ENCODE peak calls at places on chromosomes 11 and 22, in four cellular contexts. One of them, this sample, is unnamed.

GRCh38 chr11:64911689-64912088 is 5.3 kb downstream of the ATG2A start:
- DNase-seq in fibroblast of pulmonary artery: no peak
- DNase-seq in fibroblast of lung: no peak
- DNase-seq in cardiac muscle cell: no peak
- DNase-seq in this sample: no peak

GRCh38 chr11:64665381-64665780 is 57.6 kb downstream of the NRXN2 start:
- DNase-seq in fibroblast of pulmonary artery: no peak
- DNase-seq in fibroblast of lung: no peak
- DNase-seq in cardiac muscle cell: no peak
- DNase-seq in this sample: no peak

GRCh38 chr11:132941024-132941646 is 591.2 kb downstream of the OPCML start:
- DNase-seq in fibroblast of pulmonary artery: peak; percentile 42
- DNase-seq in cardiac muscle cell: peak; percentile 55
- DNase-seq in fibroblast of lung: peak; percentile 62
- DNase-seq in this sample: no peak

GRCh38 chr11:15967966-15968365 is 388.4 kb downstream of the SOX6 start:
- DNase-seq in fibroblast of pulmonary artery: peak; percentile 94
- DNase-seq in cardiac muscle cell: no peak
- DNase-seq in fibroblast of lung: peak; percentile 91
- DNase-seq in this sample: no peak

GRCh38 chr11:69472766-69473519 is 8.5 kb upstream of the LINC01488 start:
- DNase-seq in fibroblast of lung: no peak
- DNase-seq in fibroblast of pulmonary artery: no peak
- DNase-seq in cardiac muscle cell: no peak
- DNase-seq in this sample: no peak

GRCh38 chr22:49792107-49792506 is 35.6 kb downstream of the BRD1 start:
- DNase-seq in fibroblast of lung: no peak
- DNase-seq in fibroblast of pulmonary artery: no peak
- DNase-seq in cardiac muscle cell: no peak
- DNase-seq in this sample: no peak

GRCh38 chr22:45082795-45083194 is 73.0 kb upstream of the PHF21B start:
- DNase-seq in fibroblast of lung: no peak
- DNase-seq in fibroblast of pulmonary artery: no peak
- DNase-seq in cardiac muscle cell: no peak
- DNase-seq in this sample: no peak

GRCh38 chr11:2675540-2675939 is 24.3 kb downstream of the KCNQ1OT1 start:
- DNase-seq in cardiac muscle cell: peak; percentile 66
- DNase-seq in fibroblast of lung: no peak
- DNase-seq in fibroblast of pulmonary artery: no peak
- DNase-seq in this sample: no peak

GRCh38 chr11:10304495-10305261 is at the start of gene ADM:
- DNase-seq in cardiac muscle cell: peak; percentile 89
- DNase-seq in fibroblast of pulmonary artery: peak; percentile 94
- DNase-seq in fibroblast of lung: peak; percentile 96
- DNase-seq in this sample: peak; percentile 75

GRCh38 chr11:119295178-119295577 is 21.8 kb downstream of the MCAM start:
- DNase-seq in cardiac muscle cell: no peak
- DNase-seq in fibroblast of pulmonary artery: peak; percentile 29
- DNase-seq in fibroblast of lung: peak; percentile 15
- DNase-seq in this sample: no peak

GRCh38 chr11:93537022-93537421 is 6.2 kb downstream of the SMCO4 start:
- DNase-seq in fibroblast of lung: no peak
- DNase-seq in fibroblast of pulmonary artery: no peak
- DNase-seq in cardiac muscle cell: no peak
- DNase-seq in this sample: no peak

GRCh38 chr11:126175261-126175885 is 36.1 kb downstream of the RPUSD4 start:
- DNase-seq in fibroblast of pulmonary artery: peak; percentile 30
- DNase-seq in cardiac muscle cell: no peak
- DNase-seq in fibroblast of lung: no peak
- DNase-seq in this sample: no peak

GRCh38 chr11:124586247-124586860 is 16.6 kb downstream of the OR8A1 start:
- DNase-seq in fibroblast of pulmonary artery: peak; percentile 80
- DNase-seq in cardiac muscle cell: peak; percentile 67
- DNase-seq in fibroblast of lung: peak; percentile 72
- DNase-seq in this sample: peak; percentile 62

GRCh38 chr11:111445586-111445985 is 66.5 kb upstream of the POU2AF1 start:
- DNase-seq in fibroblast of lung: no peak
- DNase-seq in cardiac muscle cell: no peak
- DNase-seq in fibroblast of pulmonary artery: peak; percentile 6
- DNase-seq in this sample: no peak

GRCh38 chr11:103464420-103464819 is 355.2 kb downstream of the DYNC2H1 start:
- DNase-seq in fibroblast of pulmonary artery: no peak
- DNase-seq in cardiac muscle cell: no peak
- DNase-seq in fibroblast of lung: no peak
- DNase-seq in this sample: no peak

GRCh38 chr11:75499423-75500305 is 26.1 kb downstream of the GDPD5 start:
- DNase-seq in fibroblast of lung: peak; percentile 93
- DNase-seq in fibroblast of pulmonary artery: peak; percentile 92
- DNase-seq in cardiac muscle cell: no peak
- DNase-seq in this sample: no peak

GRCh38 chr11:31421840-31422239 is 52.2 kb downstream of the DNAJC24 start:
- DNase-seq in fibroblast of lung: no peak
- DNase-seq in cardiac muscle cell: no peak
- DNase-seq in fibroblast of pulmonary artery: no peak
- DNase-seq in this sample: no peak

GRCh38 chr11:102546923-102547471 is 16.4 kb upstream of the MMP7 start:
- DNase-seq in fibroblast of lung: no peak
- DNase-seq in cardiac muscle cell: no peak
- DNase-seq in fibroblast of pulmonary artery: no peak
- DNase-seq in this sample: no peak

GRCh38 chr22:36933629-36934028 is 20.2 kb downstream of the CSF2RB start:
- DNase-seq in fibroblast of lung: no peak
- DNase-seq in fibroblast of pulmonary artery: no peak
- DNase-seq in cardiac muscle cell: no peak
- DNase-seq in this sample: no peak

GRCh38 chr11:43576834-43577521 is 103.6 kb upstream of the HSD17B12 start:
- DNase-seq in fibroblast of pulmonary artery: peak; percentile 62
- DNase-seq in fibroblast of lung: peak; percentile 55
- DNase-seq in cardiac muscle cell: peak; percentile 89
- DNase-seq in this sample: peak; percentile 63

GRCh38 chr22:42964994-42965699 is 49.8 kb downstream of the PACSIN2 start:
- DNase-seq in cardiac muscle cell: no peak
- DNase-seq in fibroblast of pulmonary artery: no peak
- DNase-seq in fibroblast of lung: peak; percentile 41
- DNase-seq in this sample: no peak

GRCh38 chr11:74019104-74019738 is 10.3 kb upstream of the UCP3 start:
- DNase-seq in fibroblast of pulmonary artery: no peak
- DNase-seq in cardiac muscle cell: no peak
- DNase-seq in fibroblast of lung: no peak
- DNase-seq in this sample: no peak

GRCh38 chr22:20578192-20578591 is 70.8 kb downstream of the MED15 start:
- DNase-seq in cardiac muscle cell: no peak
- DNase-seq in fibroblast of pulmonary artery: no peak
- DNase-seq in fibroblast of lung: no peak
- DNase-seq in this sample: no peak

GRCh38 chr11:119759324-119759723 is 30.3 kb upstream of the NECTIN1 start:
- DNase-seq in fibroblast of lung: peak; percentile 43
- DNase-seq in cardiac muscle cell: no peak
- DNase-seq in fibroblast of pulmonary artery: no peak
- DNase-seq in this sample: no peak

GRCh38 chr11:123069878-123070821 is 8.2 kb upstream of the HSPA8 start:
- DNase-seq in fibroblast of pulmonary artery: no peak
- DNase-seq in fibroblast of lung: no peak
- DNase-seq in cardiac muscle cell: no peak
- DNase-seq in this sample: no peak

GRCh38 chr22:20636075-20636812 is 128.8 kb downstream of the MED15 start:
- DNase-seq in fibroblast of pulmonary artery: no peak
- DNase-seq in fibroblast of lung: no peak
- DNase-seq in cardiac muscle cell: no peak
- DNase-seq in this sample: no peak

GRCh38 chr11:6298605-6299004 is 21.7 kb downstream of the CAVIN3 start:
- DNase-seq in fibroblast of lung: peak; percentile 25
- DNase-seq in fibroblast of pulmonary artery: peak; percentile 44
- DNase-seq in cardiac muscle cell: peak; percentile 73
- DNase-seq in this sample: peak; percentile 55

GRCh38 chr11:57476883-57477506 is 16.7 kb downstream of the RTN4RL2 start:
- DNase-seq in fibroblast of lung: no peak
- DNase-seq in fibroblast of pulmonary artery: no peak
- DNase-seq in cardiac muscle cell: peak; percentile 39
- DNase-seq in this sample: peak; percentile 49

GRCh38 chr11:44351898-44352498 is 42.1 kb upstream of the ALX4 start:
- DNase-seq in fibroblast of pulmonary artery: no peak
- DNase-seq in cardiac muscle cell: no peak
- DNase-seq in fibroblast of lung: peak; percentile 1
- DNase-seq in this sample: no peak

GRCh38 chr11:19466314-19466713 is 225.6 kb upstream of the E2F8 start:
- DNase-seq in cardiac muscle cell: no peak
- DNase-seq in fibroblast of pulmonary artery: no peak
- DNase-seq in fibroblast of lung: no peak
- DNase-seq in this sample: no peak

DNA sequence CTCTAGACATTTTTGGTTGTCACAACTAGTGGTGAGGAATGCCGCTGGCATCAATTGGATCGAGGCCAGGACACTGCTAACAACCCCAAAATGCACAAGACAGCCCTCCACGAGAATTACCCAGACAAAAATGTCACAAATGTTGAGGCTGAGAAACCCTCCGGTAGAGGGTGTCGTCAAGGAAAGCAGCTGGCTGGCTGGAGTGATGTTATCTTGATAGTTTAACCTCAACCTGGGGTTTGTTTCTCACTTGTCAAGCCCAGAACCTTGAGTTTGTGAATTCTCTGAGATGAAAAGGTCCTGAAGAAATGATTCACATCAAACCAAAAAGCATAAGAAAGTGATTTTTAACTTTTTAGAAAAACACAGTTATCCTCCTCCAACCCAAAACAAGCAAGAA is 21.1 kb upstream of the TMPRSS13 start:
- DNase-seq in fibroblast of lung: no peak
- DNase-seq in fibroblast of pulmonary artery: no peak
- DNase-seq in cardiac muscle cell: peak; percentile 27
- DNase-seq in this sample: no peak
- TF ChIP-seq CTCF in fibroblast of lung: peak; percentile 11
- TF ChIP-seq CTCF in fibroblast of pulmonary artery: peak; percentile 6
- TF ChIP-seq CTCF in cardiac muscle cell: peak; percentile 22
- TF ChIP-seq CTCF in this sample: no peak

GRCh38 chr11:78046486-78046854 is 17.2 kb upstream of the THRSP start:
- DNase-seq in cardiac muscle cell: no peak
- DNase-seq in fibroblast of lung: no peak
- DNase-seq in fibroblast of pulmonary artery: no peak
- DNase-seq in this sample: no peak
- TF ChIP-seq CTCF in cardiac muscle cell: no peak
- TF ChIP-seq CTCF in fibroblast of lung: no peak
- TF ChIP-seq CTCF in fibroblast of pulmonary artery: no peak
- TF ChIP-seq CTCF in this sample: peak; percentile 48

GRCh38 chr22:30004689-30005088 is 75.6 kb upstream of the HORMAD2 start:
- DNase-seq in fibroblast of lung: no peak
- DNase-seq in fibroblast of pulmonary artery: no peak
- DNase-seq in cardiac muscle cell: no peak
- DNase-seq in this sample: no peak
- TF ChIP-seq CTCF in fibroblast of lung: no peak
- TF ChIP-seq CTCF in fibroblast of pulmonary artery: no peak
- TF ChIP-seq CTCF in cardiac muscle cell: no peak
- TF ChIP-seq CTCF in this sample: no peak

DNA sequence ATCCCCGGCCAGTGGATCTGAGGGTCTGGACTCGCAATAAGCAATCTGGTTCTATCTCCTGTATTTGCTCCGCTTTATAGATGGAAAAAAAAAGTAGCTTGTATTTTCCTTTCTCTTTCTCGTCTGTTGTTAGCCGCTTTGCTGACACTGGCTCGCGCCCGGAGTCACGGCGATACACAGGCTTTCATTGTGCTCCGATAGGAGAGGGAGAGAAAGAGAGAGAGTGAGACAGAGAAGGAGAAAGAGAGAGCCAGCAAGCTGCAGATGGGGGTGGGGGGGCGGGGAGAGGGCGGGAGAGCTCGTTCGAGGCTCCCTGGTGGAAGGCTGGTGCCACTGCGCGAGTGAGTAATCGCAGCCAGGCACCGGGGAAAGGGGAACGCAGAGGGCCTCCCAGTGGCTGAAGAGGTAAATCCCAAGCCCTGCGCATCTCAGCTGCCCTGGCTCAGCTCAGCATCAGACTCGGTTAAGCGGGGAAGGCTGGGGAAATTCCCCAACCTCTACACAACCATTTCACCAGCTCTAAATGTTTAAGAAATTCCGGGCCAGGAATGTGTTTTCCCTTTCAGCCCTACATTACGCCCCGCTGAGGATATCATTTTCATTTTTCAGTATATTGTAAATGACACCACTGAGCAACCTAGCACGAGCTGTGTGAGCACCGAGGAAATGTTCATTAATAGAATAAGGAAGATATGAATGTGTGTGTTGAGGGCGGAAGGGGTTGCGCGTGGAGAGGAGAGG is at the start of gene MAML2:
- DNase-seq in cardiac muscle cell: peak; percentile 94
- DNase-seq in fibroblast of lung: peak; percentile 92
- DNase-seq in fibroblast of pulmonary artery: peak; percentile 97
- DNase-seq in this sample: peak; percentile 91
- TF ChIP-seq CTCF in cardiac muscle cell: peak; percentile 86
- TF ChIP-seq CTCF in fibroblast of lung: peak; percentile 88
- TF ChIP-seq CTCF in fibroblast of pulmonary artery: peak; percentile 80
- TF ChIP-seq CTCF in this sample: peak; percentile 74